ENCODE peak calls at places on chromosomes 4 and X, in four cellular contexts. J is HepG2, N is A549, U is K562. S is an unnamed sample.

GRCh38 chr4:8709050-8709728 is 116.6 kb downstream of the CPZ start:
- DNase-seq in J (no peak), N (no peak), U (no peak), S (no peak)

GRCh38 chrX:50877310-50877709 is 33.2 kb upstream of the BMP15 start:
- DNase-seq in J (no peak), N (no peak), U (no peak), S (no peak)

GRCh38 chr4:168057412-168057811 is 34.9 kb upstream of the ANXA10 start:
- DNase-seq in J (no peak), N (no peak), U (no peak), S (no peak)

GRCh38 chr4:157043131-157043530 is 32.8 kb upstream of the GLRB start:
- DNase-seq in J (peak), N (peak), U (no peak), S (no peak)

GRCh38 chr4:128357286-128357685 is 69.7 kb upstream of the PGRMC2 start:
- DNase-seq in J (no peak), N (no peak), U (no peak), S (no peak)

GRCh38 chrX:49995021-49995731 is 72.8 kb downstream of the CLCN5 start:
- DNase-seq in J (peak), N (peak), U (no peak), S (no peak)

GRCh38 chrX:66045894-66046293 is 6.0 kb upstream of the VSIG4 start:
- DNase-seq in J (no peak), N (no peak), U (no peak), S (no peak)

GRCh38 chr4:74287164-74287563 is 21.1 kb upstream of the EPGN start:
- DNase-seq in J (no peak), N (no peak), U (no peak), S (no peak)

GRCh38 chr4:64584981-64585557 is 175.8 kb upstream of the TECRL start:
- DNase-seq in J (peak), N (peak), U (peak), S (peak)

GRCh38 chrX:31670245-31670644 is 598.4 kb upstream of the FTHL17 start:
- DNase-seq in J (no peak), N (no peak), U (no peak), S (no peak)

GRCh38 chrX:151397741-151398070 is 700 bp downstream of the VMA21 start:
- DNase-seq in J (no peak), N (peak), U (peak), S (no peak)

GRCh38 chr4:12580787-12581186 is 903.4 kb downstream of the RAB28 start:
- DNase-seq in J (no peak), N (no peak), U (no peak), S (no peak)

GRCh38 chrX:10555846-10556245 is 64.5 kb downstream of the MID1 start:
- DNase-seq in J (no peak), N (no peak), U (no peak), S (no peak)

GRCh38 chr4:141180991-141181760 is 39.5 kb upstream of the ZNF330 start:
- DNase-seq in J (no peak), N (no peak), U (no peak), S (no peak)

GRCh38 chr4:170037481-170037880 is 11.3 kb upstream of the MFAP3L start:
- DNase-seq in J (no peak), N (no peak), U (no peak), S (no peak)

GRCh38 chrX:87063622-87064021 is 454.0 kb upstream of the KLHL4 start:
- DNase-seq in J (no peak), N (no peak), U (no peak), S (no peak)

GRCh38 chrX:150308532-150309157 is 54.5 kb upstream of the MAMLD1 start:
- DNase-seq in J (no peak), N (no peak), U (no peak), S (no peak)

GRCh38 chr4:179465131-179465797 is 2023.0 kb upstream of the AGA start:
- DNase-seq in J (no peak), N (peak), U (no peak), S (peak)

GRCh38 chr4:28225005-28225404 is 1364.4 kb downstream of the STIM2 start:
- DNase-seq in J (no peak), N (peak), U (no peak), S (peak)

GRCh38 chrX:119194631-119195030 is 41.5 kb upstream of the PGRMC1 start:
- DNase-seq in J (no peak), N (peak), U (no peak), S (no peak)

GRCh38 chr4:90606781-90607180 is 479.6 kb downstream of the CCSER1 start:
- DNase-seq in J (no peak), N (no peak), U (no peak), S (no peak)

GRCh38 chr4:26141916-26142638 is 178.7 kb upstream of the RBPJ start:
- DNase-seq in J (no peak), N (no peak), U (no peak), S (no peak)

GRCh38 chrX:111181883-111182400 is 86.0 kb downstream of the PAK3 start:
- DNase-seq in J (no peak), N (no peak), U (no peak), S (no peak)

GRCh38 chr4:5940470-5941203 is 47.8 kb upstream of the CRMP1 start:
- DNase-seq in J (peak), N (no peak), U (no peak), S (no peak)

GRCh38 chr4:145049241-145049640 is 48.8 kb downstream of the ANAPC10 start:
- DNase-seq in J (no peak), N (no peak), U (no peak), S (no peak)

GRCh38 chr4:56698329-56698728 is 17.2 kb upstream of the HOPX start:
- DNase-seq in J (no peak), N (no peak), U (no peak), S (no peak)

GRCh38 chr4:168589154-168589553 is 92.3 kb downstream of the PALLD start:
- DNase-seq in J (no peak), N (peak), U (no peak), S (no peak)

GRCh38 chrX:1134976-1135375 is 77.5 kb downstream of the CRLF2 start:
- DNase-seq in J (no peak), N (no peak), U (no peak), S (no peak)

GRCh38 chr4:16026155-16026761 is 57.6 kb downstream of the PROM1 start:
- DNase-seq in J (peak), N (peak), U (peak), S (no peak)

GRCh38 chr4:164956766-164957643 is 20.5 kb downstream of the TRIM61 start:
- DNase-seq in J (no peak), N (peak), U (peak), S (peak)

GRCh38 chr4:5463361-5463760 is 245.0 kb downstream of the EVC2 start:
- DNase-seq in J (no peak), N (no peak), U (no peak), S (no peak)

GRCh38 chr4:95551653-95552052 is 2.9 kb upstream of the UNC5C start:
- DNase-seq in J (no peak), N (no peak), U (no peak), S (no peak)

GRCh38 chr4:95549246-95550138 is 719 bp upstream of the UNC5C start:
- DNase-seq in J (no peak), N (peak), U (no peak), S (peak)

GRCh38 chr4:21656832-21657231 is 291.7 kb downstream of the KCNIP4 start:
- DNase-seq in J (peak), N (peak), U (no peak), S (no peak)

GRCh38 chr4:137502730-137503129 is 29.6 kb downstream of the PCDH18 start:
- DNase-seq in J (no peak), N (no peak), U (no peak), S (no peak)

GRCh38 chr4:40702137-40702799 is 47.5 kb upstream of the NSUN7 start:
- DNase-seq in J (no peak), N (no peak), U (no peak), S (no peak)

GRCh38 chrX:153055827-153056748 is at the start of gene PNMA3:
- DNase-seq in J (no peak), N (no peak), U (peak), S (peak)
- TF ChIP-seq HMGXB4 in J (no peak), N (no peak), U (no peak), S (no peak)

GRCh38 chrX:15391850-15392249 is 7.6 kb upstream of the VEGFD start:
- DNase-seq in J (no peak), N (no peak), U (no peak), S (no peak)
- TF ChIP-seq HMGXB4 in J (no peak), N (no peak), U (no peak), S (no peak)

DNA sequence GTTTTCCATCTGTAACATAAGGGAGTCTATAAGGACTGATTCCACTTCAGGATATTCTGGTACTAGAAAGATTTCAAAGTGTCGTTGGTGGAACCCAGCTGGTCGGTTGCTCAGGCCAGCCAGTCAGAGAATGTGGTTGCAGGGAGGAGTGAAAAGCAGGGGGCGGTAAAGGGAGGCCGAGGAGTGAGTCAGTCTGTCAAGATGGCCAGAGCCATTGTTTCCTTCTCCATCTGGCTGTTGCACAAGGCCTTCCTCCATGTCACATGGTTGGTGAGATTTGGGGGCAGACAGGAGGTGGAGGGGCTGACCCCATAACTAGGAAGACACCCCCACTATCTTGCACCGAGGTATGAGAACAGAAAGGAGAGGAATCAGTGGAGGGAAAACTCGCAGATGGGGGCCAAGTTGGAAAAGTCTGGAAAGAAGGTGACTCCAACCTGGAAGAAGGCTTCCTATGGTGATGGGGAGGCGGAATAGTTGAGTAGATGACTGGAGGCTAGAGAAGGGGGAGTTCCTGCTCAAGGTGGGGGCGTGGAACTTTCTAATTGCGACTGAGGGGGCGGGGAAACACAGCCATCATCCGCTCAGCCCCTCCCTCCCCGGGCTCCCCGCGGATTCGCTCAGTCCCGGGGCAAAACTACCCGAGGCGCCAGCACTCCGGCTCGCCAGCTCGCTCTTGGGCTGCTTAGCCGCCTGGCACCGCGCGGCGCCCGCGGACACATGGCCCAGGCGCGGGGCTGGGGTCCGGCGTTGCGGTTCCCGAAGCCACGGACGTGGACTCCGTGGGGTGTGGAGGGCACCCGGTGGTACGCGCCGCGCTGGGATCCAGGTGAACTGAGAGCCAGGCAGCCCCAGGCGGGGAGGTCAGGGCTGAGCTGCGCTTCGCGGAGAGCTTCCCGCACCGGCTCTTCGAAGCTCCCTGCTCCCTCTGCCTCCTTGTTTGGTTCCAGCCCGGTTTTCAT is 38.5 kb downstream of the STARD8 start:
- DNase-seq in J (no peak), N (peak), U (peak), S (peak)
- TF ChIP-seq HMGXB4 in J (no peak), N (no peak), U (no peak), S (no peak)

DNA sequence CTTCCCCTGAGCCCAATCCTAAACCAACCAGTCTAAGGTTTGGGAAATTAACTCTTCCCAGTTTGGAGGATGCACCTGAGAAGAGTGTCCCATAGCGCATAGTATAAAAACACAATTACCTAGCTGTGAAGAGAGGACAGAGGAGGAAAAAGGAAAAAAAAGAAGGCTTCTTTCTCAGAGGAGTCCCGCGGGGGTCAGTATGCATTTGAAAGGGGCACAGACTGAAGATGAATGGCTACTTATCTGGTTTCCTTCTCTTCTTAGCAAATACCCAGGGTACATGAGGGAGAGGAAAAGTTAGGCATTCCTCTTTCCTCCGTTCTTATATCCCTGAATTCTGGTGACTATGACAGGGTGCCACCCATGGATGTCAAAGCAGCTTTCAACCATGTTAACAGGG is 96.9 kb downstream of the TMEM47 start:
- DNase-seq in J (no peak), N (no peak), U (no peak), S (peak)
- TF ChIP-seq HMGXB4 in J (no peak), N (no peak), U (no peak), S (no peak)

GRCh38 chrX:56798866-56799864 is 70.1 kb downstream of the NBDY start:
- DNase-seq in J (peak), N (no peak), U (no peak), S (no peak)
- TF ChIP-seq HMGXB4 in J (no peak), N (no peak), U (no peak), S (no peak)

DNA sequence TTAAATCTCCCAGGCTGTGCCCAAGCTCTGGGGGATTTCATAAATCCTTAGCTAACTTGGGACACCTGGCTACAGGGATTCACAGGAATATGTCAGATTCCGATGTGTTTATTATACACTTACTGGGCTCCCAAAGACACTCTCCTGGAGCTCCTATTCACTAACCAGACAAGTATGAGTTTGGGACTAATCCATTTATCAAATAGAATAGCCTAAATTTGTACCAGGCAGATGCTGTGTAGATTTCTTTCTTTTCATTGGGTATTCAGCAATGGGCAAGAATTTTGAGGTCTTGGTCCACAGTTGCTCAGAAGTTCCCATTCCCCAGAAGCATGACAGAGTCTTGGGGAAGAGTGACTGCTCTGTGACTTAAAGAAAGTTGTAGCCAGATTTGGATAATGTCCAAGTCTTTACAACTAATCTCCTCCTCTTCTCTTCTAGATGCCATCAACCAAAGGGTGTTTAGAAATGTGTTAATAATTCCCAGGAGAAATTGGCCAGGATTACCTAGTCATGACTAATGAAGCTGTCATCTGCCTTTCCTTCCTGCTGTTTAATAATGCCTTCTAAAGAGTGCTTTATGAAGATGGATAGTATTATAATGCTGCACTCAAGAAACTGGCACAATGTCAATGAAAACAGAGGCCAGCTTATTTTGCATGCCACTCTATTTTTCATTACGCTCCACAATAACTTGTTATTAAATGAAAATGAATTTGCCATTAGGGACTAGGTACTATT is 120.9 kb downstream of the CHIC2 start:
- DNase-seq in J (no peak), N (peak), U (no peak), S (no peak)
- TF ChIP-seq HMGXB4 in J (no peak), N (no peak), U (no peak), S (no peak)

GRCh38 chr4:149248191-149248590 is 567.5 kb downstream of the IQCM start:
- DNase-seq in J (no peak), N (no peak), U (no peak), S (no peak)
- TF ChIP-seq HMGXB4 in J (no peak), N (no peak), U (no peak), S (no peak)

DNA sequence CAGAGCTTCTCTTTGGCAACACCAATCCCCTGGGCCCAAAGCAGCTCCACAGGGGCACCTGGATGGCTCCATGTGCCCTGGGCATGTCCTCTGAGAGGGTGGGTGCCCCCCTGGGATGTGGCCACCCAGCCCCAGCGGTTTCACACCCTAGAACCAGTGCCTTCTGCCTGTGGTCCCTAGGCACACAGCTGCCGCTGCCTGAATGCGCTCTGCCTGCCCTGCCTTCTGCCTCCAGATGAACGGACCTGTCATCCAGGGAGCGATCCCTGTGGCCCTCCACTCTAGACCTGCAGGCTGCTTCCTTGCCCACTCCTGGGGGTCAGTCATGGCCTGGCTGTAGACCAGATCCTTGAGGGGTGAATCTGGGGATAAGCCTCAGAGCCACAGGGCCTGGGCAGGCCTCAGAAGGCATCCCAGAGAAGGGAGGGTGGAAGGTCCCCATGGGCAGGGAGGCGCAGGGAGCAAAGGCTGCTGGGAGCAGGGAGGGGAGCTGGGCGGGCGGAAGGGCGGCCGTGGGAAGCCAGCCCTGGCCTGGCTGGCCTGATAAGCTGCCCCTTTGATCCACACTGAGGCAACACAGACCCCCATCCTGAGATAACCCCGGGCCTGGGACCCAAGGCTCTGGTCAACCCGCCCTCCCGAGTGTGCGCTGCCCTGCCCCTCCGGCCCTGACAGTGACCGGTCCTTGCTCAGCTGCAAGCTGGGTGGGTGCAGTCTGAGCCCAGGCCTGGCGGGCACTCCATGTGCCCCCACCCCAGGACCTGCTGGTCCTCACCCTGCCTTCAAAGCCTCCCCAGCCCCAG is 8.1 kb upstream of the FGFR3 start:
- DNase-seq in J (peak), N (no peak), U (peak), S (no peak)
- TF ChIP-seq HMGXB4 in J (peak), N (no peak), U (no peak), S (no peak)

GRCh38 chr4:184451726-184452125 is 22.6 kb downstream of the IRF2 start:
- DNase-seq in J (no peak), N (no peak), U (peak), S (no peak)
- TF ChIP-seq HMGXB4 in J (no peak), N (no peak), U (no peak), S (no peak)